ENCODE peak calls at places on chromosomes 12 and 14, in nine cellular contexts. One of them, this sample, is unnamed.

GRCh38 chr14:95814363-95815225 is 62.0 kb upstream of the TUNAR start:
- DNase-seq in dorsolateral prefrontal cortex: no peak
- DNase-seq in Peyer's patch: no peak
- DNase-seq in midbrain: no peak
- DNase-seq in right lobe of liver: no peak
- DNase-seq in CD4-positive, alpha-beta T cell: no peak
- DNase-seq in CD4-positive, alpha-beta memory T cell: no peak
- DNase-seq in AG08395: no peak
- DNase-seq in heart right ventricle: no peak
- DNase-seq in this sample: no peak

GRCh38 chr12:13177373-13177772 is 19.2 kb upstream of the EMP1 start:
- DNase-seq in AG08395: no peak
- DNase-seq in heart right ventricle: no peak
- DNase-seq in Peyer's patch: no peak
- DNase-seq in dorsolateral prefrontal cortex: no peak
- DNase-seq in CD4-positive, alpha-beta T cell: no peak
- DNase-seq in midbrain: no peak
- DNase-seq in CD4-positive, alpha-beta memory T cell: no peak
- DNase-seq in right lobe of liver: no peak
- DNase-seq in this sample: no peak

GRCh38 chr12:103840881-103841689 is at the start of gene NT5DC3:
- DNase-seq in CD4-positive, alpha-beta memory T cell: peak
- DNase-seq in AG08395: peak
- DNase-seq in dorsolateral prefrontal cortex: peak
- DNase-seq in midbrain: peak
- DNase-seq in right lobe of liver: peak
- DNase-seq in heart right ventricle: peak
- DNase-seq in CD4-positive, alpha-beta T cell: peak
- DNase-seq in Peyer's patch: peak
- DNase-seq in this sample: peak

GRCh38 chr14:101836131-101836530 is 74.6 kb downstream of the PPP2R5C start:
- DNase-seq in right lobe of liver: no peak
- DNase-seq in dorsolateral prefrontal cortex: no peak
- DNase-seq in Peyer's patch: no peak
- DNase-seq in CD4-positive, alpha-beta T cell: no peak
- DNase-seq in heart right ventricle: no peak
- DNase-seq in AG08395: peak
- DNase-seq in CD4-positive, alpha-beta memory T cell: no peak
- DNase-seq in midbrain: no peak
- DNase-seq in this sample: peak

GRCh38 chr12:103247531-103247930 is 248.2 kb downstream of the C12orf42 start:
- DNase-seq in CD4-positive, alpha-beta memory T cell: no peak
- DNase-seq in AG08395: no peak
- DNase-seq in heart right ventricle: no peak
- DNase-seq in CD4-positive, alpha-beta T cell: no peak
- DNase-seq in dorsolateral prefrontal cortex: no peak
- DNase-seq in Peyer's patch: no peak
- DNase-seq in right lobe of liver: no peak
- DNase-seq in midbrain: no peak
- DNase-seq in this sample: no peak

GRCh38 chr12:33330940-33331339 is 108.7 kb downstream of the SYT10 start:
- DNase-seq in midbrain: no peak
- DNase-seq in right lobe of liver: no peak
- DNase-seq in heart right ventricle: no peak
- DNase-seq in AG08395: no peak
- DNase-seq in CD4-positive, alpha-beta memory T cell: no peak
- DNase-seq in CD4-positive, alpha-beta T cell: no peak
- DNase-seq in dorsolateral prefrontal cortex: no peak
- DNase-seq in Peyer's patch: no peak
- DNase-seq in this sample: no peak

GRCh38 chr14:58362798-58363412 is 32.8 kb upstream of the TOMM20L start:
- DNase-seq in Peyer's patch: no peak
- DNase-seq in CD4-positive, alpha-beta T cell: no peak
- DNase-seq in dorsolateral prefrontal cortex: no peak
- DNase-seq in CD4-positive, alpha-beta memory T cell: no peak
- DNase-seq in heart right ventricle: no peak
- DNase-seq in midbrain: peak
- DNase-seq in AG08395: peak
- DNase-seq in right lobe of liver: no peak
- DNase-seq in this sample: peak

GRCh38 chr12:108099085-108099484 is 30.0 kb upstream of the WSCD2 start:
- DNase-seq in Peyer's patch: no peak
- DNase-seq in midbrain: no peak
- DNase-seq in right lobe of liver: no peak
- DNase-seq in CD4-positive, alpha-beta memory T cell: no peak
- DNase-seq in heart right ventricle: no peak
- DNase-seq in CD4-positive, alpha-beta T cell: no peak
- DNase-seq in AG08395: no peak
- DNase-seq in dorsolateral prefrontal cortex: no peak
- DNase-seq in this sample: no peak

GRCh38 chr12:127562781-127563180 is 704.2 kb upstream of the TMEM132C start:
- DNase-seq in heart right ventricle: no peak
- DNase-seq in midbrain: no peak
- DNase-seq in Peyer's patch: no peak
- DNase-seq in dorsolateral prefrontal cortex: no peak
- DNase-seq in right lobe of liver: no peak
- DNase-seq in CD4-positive, alpha-beta T cell: no peak
- DNase-seq in CD4-positive, alpha-beta memory T cell: no peak
- DNase-seq in AG08395: no peak
- DNase-seq in this sample: no peak

GRCh38 chr14:91284791-91285548 is 40.5 kb upstream of the GPR68 start:
- DNase-seq in midbrain: no peak
- DNase-seq in heart right ventricle: no peak
- DNase-seq in dorsolateral prefrontal cortex: no peak
- DNase-seq in CD4-positive, alpha-beta T cell: no peak
- DNase-seq in CD4-positive, alpha-beta memory T cell: no peak
- DNase-seq in Peyer's patch: no peak
- DNase-seq in right lobe of liver: no peak
- DNase-seq in AG08395: peak
- DNase-seq in this sample: peak

GRCh38 chr12:93741741-93742085 is 64.5 kb downstream of the CRADD start:
- DNase-seq in CD4-positive, alpha-beta T cell: no peak
- DNase-seq in right lobe of liver: no peak
- DNase-seq in dorsolateral prefrontal cortex: no peak
- DNase-seq in AG08395: peak
- DNase-seq in heart right ventricle: no peak
- DNase-seq in CD4-positive, alpha-beta memory T cell: no peak
- DNase-seq in midbrain: no peak
- DNase-seq in Peyer's patch: no peak
- DNase-seq in this sample: no peak

GRCh38 chr14:63205850-63206249 is 1.6 kb downstream of the RHOJ start:
- DNase-seq in midbrain: no peak
- DNase-seq in CD4-positive, alpha-beta T cell: no peak
- DNase-seq in right lobe of liver: no peak
- DNase-seq in heart right ventricle: no peak
- DNase-seq in CD4-positive, alpha-beta memory T cell: no peak
- DNase-seq in dorsolateral prefrontal cortex: no peak
- DNase-seq in Peyer's patch: no peak
- DNase-seq in AG08395: no peak
- DNase-seq in this sample: no peak

GRCh38 chr14:96905825-96906224 is 108.6 kb downstream of the VRK1 start:
- DNase-seq in heart right ventricle: no peak
- DNase-seq in CD4-positive, alpha-beta memory T cell: no peak
- DNase-seq in midbrain: no peak
- DNase-seq in Peyer's patch: no peak
- DNase-seq in dorsolateral prefrontal cortex: no peak
- DNase-seq in AG08395: no peak
- DNase-seq in CD4-positive, alpha-beta T cell: no peak
- DNase-seq in right lobe of liver: no peak
- DNase-seq in this sample: no peak

GRCh38 chr14:98548071-98548686 is 723.8 kb downstream of the BCL11B start:
- DNase-seq in heart right ventricle: no peak
- DNase-seq in Peyer's patch: no peak
- DNase-seq in dorsolateral prefrontal cortex: no peak
- DNase-seq in CD4-positive, alpha-beta memory T cell: no peak
- DNase-seq in midbrain: no peak
- DNase-seq in CD4-positive, alpha-beta T cell: no peak
- DNase-seq in right lobe of liver: no peak
- DNase-seq in AG08395: no peak
- DNase-seq in this sample: no peak

GRCh38 chr12:47391566-47391965 is 311.8 kb upstream of the AMIGO2 start:
- DNase-seq in CD4-positive, alpha-beta T cell: peak
- DNase-seq in Peyer's patch: no peak
- DNase-seq in AG08395: no peak
- DNase-seq in dorsolateral prefrontal cortex: no peak
- DNase-seq in right lobe of liver: no peak
- DNase-seq in midbrain: no peak
- DNase-seq in CD4-positive, alpha-beta memory T cell: peak
- DNase-seq in heart right ventricle: no peak
- DNase-seq in this sample: no peak

GRCh38 chr14:22671622-22672021 is 27.5 kb upstream of the OR6J1 start:
- DNase-seq in right lobe of liver: no peak
- DNase-seq in midbrain: no peak
- DNase-seq in AG08395: no peak
- DNase-seq in Peyer's patch: no peak
- DNase-seq in CD4-positive, alpha-beta T cell: no peak
- DNase-seq in CD4-positive, alpha-beta memory T cell: no peak
- DNase-seq in heart right ventricle: no peak
- DNase-seq in dorsolateral prefrontal cortex: no peak
- DNase-seq in this sample: no peak

GRCh38 chr14:102088012-102088792 is 1.4 kb upstream of the HSP90AA1 start:
- DNase-seq in midbrain: peak
- DNase-seq in right lobe of liver: peak
- DNase-seq in AG08395: no peak
- DNase-seq in CD4-positive, alpha-beta T cell: peak
- DNase-seq in dorsolateral prefrontal cortex: peak
- DNase-seq in Peyer's patch: peak
- DNase-seq in heart right ventricle: peak
- DNase-seq in CD4-positive, alpha-beta memory T cell: peak
- DNase-seq in this sample: no peak

GRCh38 chr14:28763914-28764848 is 2.4 kb upstream of the FOXG1 start:
- DNase-seq in CD4-positive, alpha-beta T cell: no peak
- DNase-seq in right lobe of liver: no peak
- DNase-seq in Peyer's patch: no peak
- DNase-seq in heart right ventricle: no peak
- DNase-seq in AG08395: no peak
- DNase-seq in CD4-positive, alpha-beta memory T cell: no peak
- DNase-seq in midbrain: no peak
- DNase-seq in dorsolateral prefrontal cortex: no peak
- DNase-seq in this sample: no peak

GRCh38 chr12:111033281-111034147 is 113.1 kb upstream of the MYL2 start:
- DNase-seq in CD4-positive, alpha-beta memory T cell: no peak
- DNase-seq in dorsolateral prefrontal cortex: no peak
- DNase-seq in CD4-positive, alpha-beta T cell: no peak
- DNase-seq in Peyer's patch: no peak
- DNase-seq in right lobe of liver: no peak
- DNase-seq in AG08395: no peak
- DNase-seq in heart right ventricle: no peak
- DNase-seq in midbrain: no peak
- DNase-seq in this sample: no peak

GRCh38 chr12:125533434-125534029 is 468.3 kb downstream of the AACS start:
- DNase-seq in Peyer's patch: no peak
- DNase-seq in dorsolateral prefrontal cortex: peak
- DNase-seq in midbrain: peak
- DNase-seq in heart right ventricle: peak
- DNase-seq in right lobe of liver: no peak
- DNase-seq in CD4-positive, alpha-beta T cell: no peak
- DNase-seq in AG08395: no peak
- DNase-seq in CD4-positive, alpha-beta memory T cell: no peak
- DNase-seq in this sample: no peak

GRCh38 chr14:104931323-104931770 is 6.7 kb downstream of the PLD4 start:
- DNase-seq in CD4-positive, alpha-beta memory T cell: no peak
- DNase-seq in midbrain: no peak
- DNase-seq in CD4-positive, alpha-beta T cell: no peak
- DNase-seq in AG08395: no peak
- DNase-seq in Peyer's patch: peak
- DNase-seq in heart right ventricle: no peak
- DNase-seq in right lobe of liver: no peak
- DNase-seq in dorsolateral prefrontal cortex: no peak
- DNase-seq in this sample: no peak

GRCh38 chr12:109440851-109441490 is 36.1 kb downstream of the KCTD10 start:
- DNase-seq in midbrain: no peak
- DNase-seq in CD4-positive, alpha-beta memory T cell: no peak
- DNase-seq in dorsolateral prefrontal cortex: no peak
- DNase-seq in CD4-positive, alpha-beta T cell: no peak
- DNase-seq in AG08395: peak
- DNase-seq in right lobe of liver: no peak
- DNase-seq in Peyer's patch: no peak
- DNase-seq in heart right ventricle: no peak
- DNase-seq in this sample: no peak

GRCh38 chr14:100898935-100899840 is 4.3 kb downstream of the RTL1 start:
- DNase-seq in AG08395: no peak
- DNase-seq in CD4-positive, alpha-beta T cell: no peak
- DNase-seq in heart right ventricle: no peak
- DNase-seq in Peyer's patch: no peak
- DNase-seq in right lobe of liver: no peak
- DNase-seq in dorsolateral prefrontal cortex: peak
- DNase-seq in CD4-positive, alpha-beta memory T cell: no peak
- DNase-seq in midbrain: no peak
- DNase-seq in this sample: no peak

GRCh38 chr12:6958609-6959375 is 7.6 kb downstream of the PTPN6 start:
- DNase-seq in dorsolateral prefrontal cortex: no peak
- DNase-seq in midbrain: peak
- DNase-seq in heart right ventricle: peak
- DNase-seq in AG08395: no peak
- DNase-seq in right lobe of liver: peak
- DNase-seq in CD4-positive, alpha-beta T cell: peak
- DNase-seq in CD4-positive, alpha-beta memory T cell: peak
- DNase-seq in Peyer's patch: peak
- DNase-seq in this sample: no peak

GRCh38 chr14:99732436-99733220 is 48.5 kb downstream of the CYP46A1 start:
- DNase-seq in heart right ventricle: peak
- DNase-seq in dorsolateral prefrontal cortex: peak
- DNase-seq in CD4-positive, alpha-beta T cell: no peak
- DNase-seq in AG08395: no peak
- DNase-seq in Peyer's patch: peak
- DNase-seq in right lobe of liver: peak
- DNase-seq in CD4-positive, alpha-beta memory T cell: no peak
- DNase-seq in midbrain: peak
- DNase-seq in this sample: no peak